ENCODE peak calls at places on chromosomes 7 and 10, in nine cellular contexts. Y, I, S, C, Z, F, J, O and X are unnamed samples. For H3K4me1, the result is how much of the 10 kb centered on the place peaks cover.

GRCh38 chr10:88582806-88583583 is at the start of gene RNLS:
- DNase-seq in Y (peak), I (peak), S (peak), C (peak), Z (peak), F (peak), J (peak), O (peak), X (peak)

GRCh38 chr10:131843089-131843595 is 57.7 kb upstream of the PPP2R2D start:
- DNase-seq in Y (no peak), I (peak), S (peak), C (no peak), Z (no peak), F (no peak), J (peak), O (no peak), X (no peak)

GRCh38 chr10:71757450-71757918 is 15.8 kb downstream of the VSIR start:
- DNase-seq in Y (no peak), I (peak), S (peak), C (no peak), Z (no peak), F (no peak), J (no peak), O (no peak), X (no peak)

GRCh38 chr10:79405221-79405994 is 40.0 kb downstream of the ZCCHC24 start:
- DNase-seq in Y (no peak), I (peak), S (peak), C (peak), Z (no peak), F (no peak), J (no peak), O (peak), X (no peak)

GRCh38 chr7:116500071-116500853 is 724 bp downstream of the CAV2 start:
- DNase-seq in Y (no peak), I (peak), S (peak), C (no peak), Z (peak), F (no peak), J (no peak), O (peak), X (peak)

GRCh38 chr7:30907527-30908267 is 4.0 kb upstream of the AQP1 start:
- DNase-seq in Y (no peak), I (peak), S (no peak), C (no peak), Z (no peak), F (no peak), J (no peak), O (no peak), X (no peak)

GRCh38 chr10:73910764-73911552 is at the start of gene PLAU:
- DNase-seq in Y (no peak), I (peak), S (peak), C (peak), Z (no peak), F (peak), J (peak), O (peak), X (no peak)

GRCh38 chr7:25669954-25670841 is 441.9 kb upstream of the NPVF start:
- DNase-seq in Y (peak), I (peak), S (no peak), C (peak), Z (no peak), F (no peak), J (no peak), O (peak), X (peak)

GRCh38 chr10:104334965-104335650 is 3.2 kb downstream of the ITPRIP start:
- DNase-seq in Y (no peak), I (no peak), S (no peak), C (no peak), Z (no peak), F (no peak), J (no peak), O (no peak), X (peak)

GRCh38 chr10:113961261-113961938 is 82.3 kb upstream of the ADRB1 start:
- DNase-seq in Y (no peak), I (no peak), S (no peak), C (no peak), Z (no peak), F (peak), J (no peak), O (peak), X (no peak)

GRCh38 chr10:1573334-1573969 is 163.9 kb downstream of the ADARB2 start:
- DNase-seq in Y (no peak), I (no peak), S (peak), C (no peak), Z (no peak), F (no peak), J (peak), O (no peak), X (no peak)

GRCh38 chr10:18689498-18689897 is 30.3 kb downstream of the ARL5B start:
- DNase-seq in Y (no peak), I (no peak), S (no peak), C (no peak), Z (peak), F (no peak), J (no peak), O (peak), X (no peak)

GRCh38 chr7:59079-59825 is 133.1 kb upstream of the FAM20C start:
- DNase-seq in Y (no peak), I (no peak), S (no peak), C (no peak), Z (no peak), F (no peak), J (peak), O (no peak), X (no peak)

GRCh38 chr7:132526111-132526741 is 50.0 kb downstream of the PLXNA4 start:
- DNase-seq in Y (no peak), I (no peak), S (no peak), C (no peak), Z (no peak), F (no peak), J (no peak), O (no peak), X (no peak)

GRCh38 chr10:29471483-29471859 is 163.3 kb downstream of the SVIL start:
- DNase-seq in Y (no peak), I (no peak), S (no peak), C (no peak), Z (no peak), F (no peak), J (no peak), O (peak), X (no peak)

GRCh38 chr10:95250856-95251255 is 39.9 kb downstream of the PDLIM1 start:
- DNase-seq in Y (peak), I (no peak), S (no peak), C (no peak), Z (no peak), F (no peak), J (no peak), O (no peak), X (peak)

GRCh38 chr10:126902157-126902556 is 3.1 kb upstream of the DOCK1 start:
- DNase-seq in Y (no peak), I (no peak), S (no peak), C (no peak), Z (peak), F (no peak), J (no peak), O (peak), X (no peak)

GRCh38 chr10:100370976-100371706 is 24.1 kb downstream of the SCD start:
- DNase-seq in Y (peak), I (peak), S (peak), C (peak), Z (peak), F (peak), J (peak), O (peak), X (peak)

GRCh38 chr10:64408386-64409178 is 887.4 kb downstream of the REEP3 start:
- DNase-seq in Y (no peak), I (no peak), S (no peak), C (no peak), Z (no peak), F (no peak), J (no peak), O (no peak), X (no peak)

GRCh38 chr7:6639627-6640026 is 2.5 kb downstream of the ZNF316 start:
- DNase-seq in Y (no peak), I (no peak), S (no peak), C (no peak), Z (no peak), F (no peak), J (no peak), O (no peak), X (no peak)

GRCh38 chr10:110206988-110207804 is at the start of gene MXI1:
- DNase-seq in Y (peak), I (peak), S (peak), C (peak), Z (peak), F (peak), J (peak), O (peak), X (peak)

GRCh38 chr7:39979406-39980073 is 29.5 kb downstream of the CDK13 start:
- DNase-seq in Y (no peak), I (no peak), S (no peak), C (no peak), Z (no peak), F (no peak), J (no peak), O (no peak), X (no peak)

GRCh38 chr7:23863209-23863798 is 153.3 kb downstream of the STK31 start:
- DNase-seq in Y (no peak), I (no peak), S (no peak), C (no peak), Z (peak), F (no peak), J (no peak), O (peak), X (no peak)

DNA sequence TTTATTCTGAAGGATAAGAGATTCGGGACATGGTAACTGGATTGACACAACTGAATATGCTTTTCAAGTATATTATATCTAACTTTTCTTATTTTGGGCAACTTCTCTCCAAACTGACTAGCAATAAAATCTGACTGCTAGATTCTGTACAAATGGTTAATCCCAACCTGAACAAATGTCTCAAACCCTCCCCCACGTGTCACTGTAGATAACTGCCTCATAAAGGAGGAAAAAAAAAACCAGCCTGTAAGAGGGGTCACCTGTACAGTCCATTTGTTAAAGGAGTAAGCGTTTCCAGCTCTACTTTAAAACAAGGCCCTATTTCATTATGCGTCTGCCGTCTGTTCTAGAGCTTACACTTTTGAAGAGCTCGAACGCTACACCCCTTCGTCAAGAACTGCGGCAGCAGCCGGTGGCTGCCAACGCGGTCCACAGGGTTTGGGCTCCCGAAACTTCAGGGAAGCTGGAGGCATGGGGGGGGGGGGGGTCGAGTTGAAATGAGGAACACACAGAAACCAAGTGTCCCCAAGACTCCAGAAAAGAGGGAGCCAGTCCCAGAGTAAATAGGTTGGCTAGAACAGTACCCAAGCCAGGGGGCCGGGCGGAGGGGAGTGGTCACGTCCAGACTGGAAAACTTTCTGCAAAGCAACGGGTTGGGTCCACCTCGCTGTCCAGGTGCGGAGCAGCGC is 504 bp downstream of the COG5 start:
- DNase-seq in Y (peak), I (no peak), S (no peak), C (no peak), Z (peak), F (peak), J (no peak), O (no peak), X (peak)
- H3K4me1 ChIP-seq in Y (half or more), I (under half), S (under half), C (under half), Z (under half), F (under half), J (under half), O (under half), X (under half)

GRCh38 chr7:112214887-112215286 is 8.4 kb downstream of the ZNF277 start:
- DNase-seq in Y (no peak), I (no peak), S (no peak), C (no peak), Z (no peak), F (no peak), J (no peak), O (no peak), X (no peak)
- TF ChIP-seq CTCF in Y (no peak), I (no peak), S (no peak), C (no peak), Z (no peak), F (no peak), J (no peak), O (no peak), X (no peak)

GRCh38 chr7:64934478-64934877 is 31.4 kb downstream of the ZNF273 start:
- DNase-seq in Y (no peak), I (no peak), S (no peak), C (no peak), Z (no peak), F (no peak), J (no peak), O (no peak), X (no peak)
- H3K4me1 ChIP-seq in Y (under half), I (under half), S (under half), C (under half), Z (under half), F (under half), J (under half), O (under half), X (under half)

GRCh38 chr7:129898007-129898406 is 54.8 kb downstream of the UBE2H start:
- DNase-seq in Y (no peak), I (no peak), S (no peak), C (no peak), Z (no peak), F (no peak), J (no peak), O (no peak), X (no peak)
- TF ChIP-seq CTCF in Y (no peak), I (no peak), S (no peak), C (no peak), Z (no peak), F (no peak), J (no peak), O (no peak), X (no peak)

GRCh38 chr7:3953946-3954345 is 652.9 kb downstream of the SDK1 start:
- DNase-seq in Y (no peak), I (no peak), S (no peak), C (no peak), Z (no peak), F (no peak), J (no peak), O (no peak), X (no peak)

GRCh38 chr7:3951656-3952055 is 650.6 kb downstream of the SDK1 start:
- DNase-seq in Y (no peak), I (no peak), S (no peak), C (no peak), Z (no peak), F (no peak), J (no peak), O (no peak), X (no peak)

GRCh38 chr7:3953133-3953532 is 652.1 kb downstream of the SDK1 start:
- DNase-seq in Y (no peak), I (no peak), S (no peak), C (no peak), Z (no peak), F (no peak), J (no peak), O (no peak), X (no peak)

GRCh38 chr7:3950249-3950648 is 649.2 kb downstream of the SDK1 start:
- DNase-seq in Y (no peak), I (no peak), S (no peak), C (no peak), Z (no peak), F (no peak), J (no peak), O (no peak), X (no peak)

DNA sequence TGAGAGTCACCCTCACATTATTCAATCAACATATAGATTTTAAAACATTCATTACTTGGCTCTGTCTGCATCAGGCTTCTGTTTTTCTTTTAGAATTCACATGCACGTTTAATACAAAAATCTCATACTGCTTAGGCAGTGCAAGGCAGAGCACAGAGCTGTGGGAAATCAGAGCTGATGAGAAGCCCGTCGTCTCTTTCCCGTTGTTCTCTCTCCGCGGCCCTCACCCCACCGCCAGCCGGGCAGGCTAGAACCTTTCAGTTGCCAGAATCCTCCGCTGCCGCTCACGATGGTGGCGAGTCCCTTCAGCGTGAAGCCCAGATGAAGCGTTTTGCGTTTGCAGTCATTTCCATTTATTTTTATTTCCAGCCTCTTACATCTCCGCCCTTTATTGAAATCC is 648.2 kb downstream of the SDK1 start:
- DNase-seq in Y (no peak), I (no peak), S (no peak), C (no peak), Z (no peak), F (no peak), J (no peak), O (no peak), X (no peak)
- H3K4me1 ChIP-seq in Y (under half), I (under half), S (under half), C (under half), Z (under half), F (under half), J (under half), O (under half), X (under half)